ENCODE peak calls at places on chromosomes 13 and 19, in five cellular contexts. O is IMR-90; I is CD8-positive, alpha-beta T cell; J is glutamatergic neuron; Z is mucosa of descending colon. A is an unnamed sample.

GRCh38 chr19:34217952-34218817 is 36.2 kb upstream of the GARRE1 start:
- DNase-seq in O (peak), J (no peak), I (peak), Z (no peak), A (no peak)

GRCh38 chr13:109874444-109874920 is 88.1 kb upstream of the IRS2 start:
- DNase-seq in Z (no peak), J (no peak), O (no peak), I (no peak), A (no peak)

GRCh38 chr13:52004508-52005183 is 6.6 kb downstream of the ATP7B start:
- DNase-seq in J (no peak), Z (peak), O (no peak), I (no peak), A (no peak)

GRCh38 chr13:99425485-99426341 is 75.6 kb upstream of the TM9SF2 start:
- DNase-seq in I (peak), J (no peak), Z (peak), O (no peak), A (no peak)

GRCh38 chr13:43815204-43815603 is 28.4 kb upstream of the ENOX1 start:
- DNase-seq in Z (no peak), O (peak), I (no peak), J (no peak), A (no peak)

GRCh38 chr13:97911311-97912138 is 42.0 kb upstream of the IPO5 start:
- DNase-seq in I (no peak), J (peak), Z (no peak), O (peak), A (no peak)

GRCh38 chr19:7292950-7293794 is 1.0 kb downstream of the INSR start:
- DNase-seq in O (no peak), Z (peak), J (peak), I (no peak), A (peak)

GRCh38 chr13:111610879-111611278 is 290.4 kb downstream of the TEX29 start:
- DNase-seq in O (no peak), J (no peak), I (no peak), Z (no peak), A (no peak)

GRCh38 chr13:49585220-49586157 is at the start of gene RCBTB1:
- DNase-seq in J (peak), O (peak), I (peak), Z (peak), A (peak)

GRCh38 chr19:35348909-35349611 is 1.4 kb downstream of the FFAR1 start:
- DNase-seq in I (no peak), O (no peak), J (no peak), Z (peak), A (no peak)

GRCh38 chr19:27986299-27986698 is 1226.7 kb downstream of the UQCRFS1 start:
- DNase-seq in I (no peak), Z (no peak), J (no peak), O (no peak), A (no peak)

GRCh38 chr13:43520331-43520730 is 266.4 kb downstream of the ENOX1 start:
- DNase-seq in Z (no peak), O (no peak), I (no peak), J (no peak), A (no peak)

GRCh38 chr13:77563110-77563509 is 27.6 kb downstream of the SCEL start:
- DNase-seq in Z (no peak), I (no peak), J (no peak), O (peak), A (no peak)

GRCh38 chr19:49767380-49767779 is 579 bp downstream of the AP2A1 start:
- DNase-seq in J (no peak), O (no peak), I (no peak), Z (no peak), A (no peak)

DNA sequence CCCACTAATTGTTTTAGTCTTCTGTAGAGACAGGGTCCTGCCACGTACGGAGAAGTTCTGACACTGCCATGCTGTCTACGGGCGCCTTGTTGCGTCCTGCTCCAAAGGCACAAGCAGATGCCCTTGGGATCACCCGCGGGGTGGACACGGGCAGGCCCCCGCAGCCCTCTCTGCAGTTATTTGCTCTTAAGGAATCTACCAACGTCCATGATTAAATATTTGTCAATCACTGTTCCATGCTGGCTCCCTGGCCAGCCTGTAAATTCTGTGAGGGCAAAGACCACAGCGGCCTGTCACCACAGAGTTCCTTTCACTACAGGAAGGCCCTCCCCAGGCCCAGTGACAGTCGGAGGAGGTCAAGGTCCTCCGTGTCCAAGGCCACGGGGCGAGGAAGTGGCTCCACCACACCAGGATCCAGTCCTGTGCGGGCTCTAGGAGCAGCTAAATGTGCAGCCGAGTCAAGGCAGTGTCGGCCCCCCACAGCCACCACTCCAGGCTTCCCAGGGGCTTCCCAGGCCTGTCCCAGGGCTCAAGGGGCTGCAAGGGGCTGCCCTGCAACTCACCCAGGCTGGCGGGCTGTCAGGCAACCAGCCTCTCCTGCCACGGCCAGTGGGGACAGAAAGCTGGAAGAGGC is 2.1 kb downstream of the RNF126 start:
- DNase-seq in O (no peak), I (no peak), J (no peak), Z (peak), A (no peak)
- TF ChIP-seq CTCF in O (no peak), I (no peak), J (no peak), Z (no peak), A (no peak)

GRCh38 chr13:92575782-92576181 is 650.8 kb upstream of the GPC6 start:
- DNase-seq in O (no peak), Z (no peak), J (no peak), I (no peak), A (no peak)

GRCh38 chr13:92578358-92578757 is 648.2 kb upstream of the GPC6 start:
- DNase-seq in J (no peak), O (no peak), I (no peak), Z (no peak), A (no peak)

GRCh38 chr13:92574499-92574898 is 652.1 kb upstream of the GPC6 start:
- DNase-seq in I (no peak), O (no peak), J (no peak), Z (no peak), A (no peak)

GRCh38 chr13:92572190-92572589 is 654.4 kb upstream of the GPC6 start:
- DNase-seq in Z (no peak), I (no peak), O (no peak), J (no peak), A (no peak)

GRCh38 chr13:92573467-92574057 is 653.0 kb upstream of the GPC6 start:
- DNase-seq in Z (no peak), O (peak), I (no peak), J (peak), A (peak)
- TF ChIP-seq CTCF in Z (no peak), O (peak), I (no peak), J (peak), A (peak)

GRCh38 chr19:55640043-55640576 is 692 bp upstream of the ZNF580 start:
- DNase-seq in Z (peak), I (peak), O (peak), J (peak), A (no peak)
- TF ChIP-seq CTCF in Z (no peak), I (peak), O (peak), J (no peak), A (no peak)

GRCh38 chr13:20118268-20119140 is 42.3 kb downstream of the GJA3 start:
- DNase-seq in J (peak), I (no peak), O (no peak), Z (peak), A (peak)
- TF ChIP-seq CTCF in J (peak), I (no peak), O (no peak), Z (no peak), A (peak)

GRCh38 chr19:1673645-1674292 is 21.4 kb upstream of the TCF3 start:
- DNase-seq in O (no peak), I (no peak), Z (no peak), J (no peak), A (no peak)
- TF ChIP-seq CTCF in O (no peak), I (no peak), Z (no peak), J (no peak), A (no peak)

GRCh38 chr13:24625870-24626419 is 54.3 kb upstream of the ATP12A start:
- DNase-seq in I (peak), J (no peak), O (no peak), Z (no peak), A (no peak)

GRCh38 chr13:24626449-24626848 is 53.8 kb upstream of the ATP12A start:
- DNase-seq in J (no peak), O (no peak), Z (no peak), I (peak), A (no peak)

GRCh38 chr13:24629320-24629719 is 50.9 kb upstream of the ATP12A start:
- DNase-seq in J (no peak), O (no peak), Z (no peak), I (no peak), A (no peak)

GRCh38 chr13:24627090-24627714 is 53.0 kb upstream of the ATP12A start:
- DNase-seq in J (peak), Z (peak), O (no peak), I (no peak), A (peak)

DNA sequence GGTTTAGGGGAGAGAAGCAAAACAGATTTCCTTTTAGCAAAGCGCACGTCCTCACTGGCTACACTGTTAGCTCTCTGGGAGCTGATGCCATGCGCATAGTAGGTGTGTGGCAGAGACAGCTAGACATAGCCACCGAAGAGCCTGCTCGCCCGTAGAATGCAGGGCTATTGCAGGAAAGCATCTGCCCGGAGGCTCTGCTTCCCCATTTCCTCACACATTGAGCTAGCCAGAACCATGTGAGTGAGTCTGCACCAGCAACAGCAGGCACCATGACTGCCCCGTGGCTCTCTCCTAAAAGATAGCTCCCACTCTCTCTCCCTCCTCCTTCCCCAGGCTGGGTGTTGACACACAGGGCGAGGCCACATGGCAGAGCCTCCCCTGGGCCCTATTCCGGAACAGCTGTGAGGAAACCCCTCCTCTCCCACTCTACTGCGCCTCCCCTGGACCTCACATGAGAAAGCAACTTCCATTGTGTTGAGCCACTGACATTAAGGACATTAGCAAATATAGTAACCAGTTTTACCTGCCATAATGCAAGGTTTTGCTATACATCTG is 52.3 kb upstream of the ATP12A start:
- DNase-seq in J (peak), Z (no peak), O (no peak), I (no peak), A (no peak)
- TF ChIP-seq CTCF in J (no peak), Z (no peak), O (no peak), I (no peak), A (no peak)

DNA sequence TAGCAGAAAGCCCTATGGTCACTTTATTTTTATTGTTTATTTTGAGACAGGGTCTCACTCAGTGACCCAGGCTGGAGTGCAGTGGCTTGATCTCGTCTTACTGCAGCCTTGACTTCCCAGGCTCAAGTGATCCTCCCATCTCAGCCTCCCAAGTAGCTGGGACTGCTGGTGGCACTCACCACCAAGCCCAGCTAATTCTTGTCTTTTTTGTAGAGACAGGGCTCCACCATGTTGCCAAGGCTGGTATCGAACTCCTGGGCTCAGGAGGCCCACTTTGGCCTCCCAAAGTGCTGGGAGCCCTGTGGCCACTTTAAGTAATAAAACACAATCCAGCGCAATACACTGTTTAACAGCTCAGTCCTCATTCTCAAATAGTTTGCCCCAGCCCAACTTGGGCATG is 69.3 kb downstream of the NUFIP1 start:
- DNase-seq in O (no peak), I (no peak), J (no peak), Z (no peak), A (no peak)
- TF ChIP-seq CTCF in O (no peak), I (no peak), J (no peak), Z (no peak), A (no peak)

DNA sequence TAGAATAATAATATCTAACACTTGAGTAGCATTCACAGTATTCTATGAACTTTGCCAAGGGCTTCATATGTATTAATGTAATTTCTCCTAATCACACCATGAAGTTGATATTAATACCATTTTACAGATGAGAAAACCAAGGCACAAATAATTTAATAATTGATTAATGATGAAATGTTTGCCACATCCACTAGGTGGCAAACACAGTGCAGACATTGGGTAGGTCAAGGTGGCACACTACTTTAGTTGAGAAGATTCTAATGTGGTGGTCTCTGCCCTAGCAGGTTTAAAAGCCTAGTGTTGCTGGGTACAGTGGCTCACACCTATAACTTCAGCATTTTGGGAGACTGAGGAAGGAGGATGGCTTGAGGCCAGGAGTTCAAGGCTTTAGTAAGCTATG is 412.4 kb downstream of the SUCLA2 start:
- DNase-seq in Z (no peak), O (no peak), I (no peak), J (no peak), A (no peak)
- TF ChIP-seq CTCF in Z (no peak), O (no peak), I (no peak), J (peak), A (peak)

GRCh38 chr19:19146000-19146608 is 7.8 kb upstream of the TMEM161A start:
- DNase-seq in I (peak), Z (peak), J (peak), O (peak), A (peak)

GRCh38 chr19:19147344-19147743 is 9.1 kb upstream of the TMEM161A start:
- DNase-seq in Z (no peak), O (no peak), J (no peak), I (no peak), A (no peak)

GRCh38 chr19:19146865-19147264 is 8.6 kb upstream of the TMEM161A start:
- DNase-seq in J (no peak), Z (no peak), O (no peak), I (no peak), A (no peak)

GRCh38 chr19:19151418-19151817 is 13.1 kb upstream of the TMEM161A start:
- DNase-seq in J (no peak), O (no peak), I (no peak), Z (no peak), A (no peak)

DNA sequence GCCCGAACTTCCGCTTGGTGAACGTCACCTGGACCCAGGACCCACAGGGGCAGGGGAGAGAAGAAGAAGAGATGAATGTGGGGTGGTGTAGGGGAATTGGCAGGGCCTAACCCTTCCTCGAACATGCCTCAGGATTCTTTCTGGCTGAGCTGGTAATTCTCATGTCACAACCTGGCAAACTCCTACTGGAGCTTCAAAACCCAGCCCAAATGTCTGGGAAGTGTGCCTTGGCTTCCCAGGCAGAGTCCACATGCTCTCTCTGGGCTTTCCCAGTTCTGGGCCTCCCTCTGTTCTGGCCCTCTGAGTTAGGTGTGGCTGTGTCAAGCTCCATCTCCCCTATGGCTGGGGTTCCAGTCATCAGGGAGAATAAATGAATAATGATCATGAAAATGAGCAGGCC is 11.1 kb upstream of the TMEM161A start:
- DNase-seq in O (no peak), Z (no peak), J (no peak), I (no peak), A (no peak)
- TF ChIP-seq CTCF in O (no peak), Z (no peak), J (no peak), I (no peak), A (no peak)

A was measured in nephron progenitor cell.